ENCODE peak calls at places on chromosomes 13 and 19, in four cellular contexts. F, V, I and U are unnamed samples.

GRCh38 chr13:73622375-73622774 is 511.8 kb downstream of the KLF12 start:
- DNase-seq in F (no peak), V (no peak), I (no peak), U (no peak)

GRCh38 chr13:78610381-78610883 is 7.1 kb upstream of the POU4F1 start:
- DNase-seq in F (no peak), V (no peak), I (no peak), U (no peak)

GRCh38 chr13:101779147-101779546 is 326.7 kb downstream of the ITGBL1 start:
- DNase-seq in F (no peak), V (no peak), I (no peak), U (no peak)

GRCh38 chr19:3285647-3286176 is 61.3 kb downstream of the CELF5 start:
- DNase-seq in F (no peak), V (no peak), I (no peak), U (no peak)

GRCh38 chr13:111947026-111947810 is 119.7 kb upstream of the SOX1 start:
- DNase-seq in F (no peak), V (no peak), I (no peak), U (no peak)

GRCh38 chr13:20553309-20553708 is 13.6 kb upstream of the IFT88 start:
- DNase-seq in F (no peak), V (no peak), I (no peak), U (no peak)

GRCh38 chr19:55265173-55265572 is 6.4 kb upstream of the PPP6R1 start:
- DNase-seq in F (no peak), V (no peak), I (no peak), U (no peak)

GRCh38 chr13:113143466-113144254 is 14.8 kb upstream of the PROZ start:
- DNase-seq in F (no peak), V (no peak), I (no peak), U (peak)

GRCh38 chr13:93218583-93218982 is 8.0 kb upstream of the GPC6 start:
- DNase-seq in F (no peak), V (no peak), I (no peak), U (no peak)

GRCh38 chr19:40803857-40804782 is 5.1 kb downstream of the EGLN2 start:
- DNase-seq in F (peak), V (no peak), I (no peak), U (peak)

GRCh38 chr13:26480246-26480855 is 77.1 kb upstream of the WASF3 start:
- DNase-seq in F (no peak), V (no peak), I (peak), U (no peak)

GRCh38 chr19:18832331-18833140 is 777 bp downstream of the UPF1 start:
- DNase-seq in F (no peak), V (no peak), I (peak), U (no peak)